ENCODE peak calls at places on chromosomes 4 and X, in ten cellular contexts. G, F, K, H, Y, C, S, Q, J and I are unnamed samples.

GRCh38 chr4:113908829-113909228 is 70.6 kb downstream of the ARSJ start:
- DNase-seq in F (no peak), J (no peak), Y (no peak), G (no peak), K (no peak), C (no peak), Q (no peak), H (no peak), S (no peak), I (no peak)

GRCh38 chr4:170400346-170400745 is 310.6 kb upstream of the AADAT start:
- DNase-seq in S (no peak), K (no peak), Q (no peak), J (no peak), Y (no peak), H (no peak), G (no peak), F (no peak), C (no peak), I (no peak)

GRCh38 chr4:83197555-83198235 is 83.2 kb upstream of the PLAC8 start:
- DNase-seq in C (no peak), G (no peak), S (no peak), F (no peak), J (no peak), Q (no peak), Y (no peak), K (peak), H (no peak), I (peak)

GRCh38 chr4:153634737-153635353 is 49.2 kb upstream of the TLR2 start:
- DNase-seq in F (no peak), J (no peak), K (peak), H (peak), C (peak), G (no peak), Y (no peak), S (peak), Q (no peak), I (peak)

GRCh38 chr4:70711599-70711998 is 10.2 kb upstream of the RUFY3 start:
- DNase-seq in C (no peak), Q (no peak), Y (no peak), K (no peak), H (no peak), S (no peak), F (no peak), G (no peak), J (no peak), I (no peak)

GRCh38 chr4:93645120-93645519 is 183.4 kb upstream of the ATOH1 start:
- DNase-seq in C (no peak), Y (no peak), K (no peak), F (no peak), J (no peak), Q (no peak), H (no peak), G (no peak), S (no peak), I (no peak)

GRCh38 chr4:75557696-75558095 is 1.8 kb downstream of the ODAPH start:
- DNase-seq in Y (no peak), C (no peak), F (no peak), H (no peak), K (no peak), G (no peak), Q (no peak), S (no peak), J (no peak), I (no peak)

GRCh38 chr4:5750052-5750950 is 39.3 kb downstream of the EVC start:
- DNase-seq in J (peak), H (peak), S (no peak), K (peak), F (no peak), C (peak), Y (no peak), G (no peak), Q (no peak), I (peak)

GRCh38 chr4:150423074-150423473 is 158.9 kb upstream of the MAB21L2 start:
- DNase-seq in J (no peak), H (no peak), F (no peak), G (no peak), S (no peak), Y (no peak), K (no peak), C (no peak), Q (no peak), I (no peak)

GRCh38 chrX:23246001-23246400 is 88.6 kb upstream of the PTCHD1 start:
- DNase-seq in G (no peak), S (no peak), F (no peak), J (no peak), Y (peak), H (peak), K (no peak), C (peak), Q (no peak), I (peak)

GRCh38 chrX:40628506-40628905 is 5.3 kb downstream of the MPC1L start:
- DNase-seq in G (no peak), J (no peak), Y (no peak), K (peak), C (peak), H (no peak), F (no peak), Q (no peak), S (no peak), I (peak)

GRCh38 chr4:105709081-105709450 is 482 bp downstream of the GSTCD start:
- DNase-seq in G (no peak), F (no peak), S (peak), Q (no peak), C (peak), H (peak), J (no peak), Y (peak), K (peak), I (no peak)

GRCh38 chr4:70992354-70992753 is 1.1 kb upstream of the DCK start:
- DNase-seq in K (no peak), F (no peak), J (no peak), Y (peak), H (no peak), S (no peak), Q (no peak), G (no peak), C (no peak), I (no peak)

GRCh38 chr4:82639947-82640346 is 78.2 kb upstream of the TMEM150C start:
- DNase-seq in Q (no peak), J (no peak), H (no peak), G (no peak), Y (no peak), K (peak), S (no peak), C (no peak), F (no peak), I (no peak)

GRCh38 chr4:90546114-90546513 is 418.9 kb downstream of the CCSER1 start:
- DNase-seq in J (no peak), K (no peak), F (no peak), H (peak), C (no peak), S (peak), G (peak), Q (no peak), Y (peak), I (peak)

GRCh38 chr4:57137261-57137660 is 27.1 kb upstream of the IGFBP7 start:
- DNase-seq in G (no peak), H (peak), F (no peak), J (no peak), K (no peak), C (no peak), S (no peak), Q (no peak), Y (no peak), I (peak)

GRCh38 chr4:166282081-166282770 is 409.2 kb downstream of the TLL1 start:
- DNase-seq in G (no peak), C (no peak), S (no peak), F (no peak), K (no peak), J (no peak), Y (peak), Q (no peak), H (no peak), I (peak)

GRCh38 chr4:95362066-95362465 is 186.7 kb downstream of the UNC5C start:
- DNase-seq in J (no peak), C (no peak), S (no peak), Q (no peak), F (no peak), H (no peak), Y (no peak), K (no peak), G (no peak), I (no peak)

GRCh38 chrX:68851082-68851481 is 22.3 kb downstream of the EFNB1 start:
- DNase-seq in K (no peak), Y (no peak), J (no peak), C (no peak), S (no peak), Q (no peak), F (no peak), G (no peak), H (no peak), I (no peak)

GRCh38 chr4:121072080-121072835 is at the start of gene NDNF:
- DNase-seq in F (peak), K (peak), G (no peak), S (peak), H (peak), J (no peak), Q (peak), C (peak), Y (no peak), I (peak)

GRCh38 chr4:76373919-76374552 is 46.9 kb downstream of the CCDC158 start:
- DNase-seq in F (no peak), Y (peak), Q (no peak), S (no peak), K (peak), C (peak), H (peak), J (no peak), G (no peak), I (peak)

GRCh38 chr4:170931326-170931725 is 841.6 kb upstream of the AADAT start:
- DNase-seq in G (no peak), Q (no peak), Y (no peak), S (no peak), J (peak), K (no peak), H (peak), F (no peak), C (no peak), I (no peak)

GRCh38 chr4:2093265-2093664 is 34.1 kb downstream of the NAT8L start:
- DNase-seq in K (no peak), Q (no peak), Y (no peak), J (no peak), H (no peak), C (no peak), G (no peak), S (no peak), F (no peak), I (no peak)

GRCh38 chr4:176988226-176988625 is 195.5 kb upstream of the VEGFC start:
- DNase-seq in F (no peak), Y (peak), H (peak), Q (no peak), C (peak), J (peak), G (peak), K (peak), S (peak), I (peak)

GRCh38 chr4:86791126-86791525 is 58.1 kb downstream of the SLC10A6 start:
- DNase-seq in H (no peak), Q (no peak), G (no peak), K (no peak), Y (no peak), C (no peak), F (no peak), J (no peak), S (no peak), I (no peak)
- TF ChIP-seq CTCF in H (no peak), Q (no peak), G (no peak), K (no peak), Y (no peak), C (no peak), F (no peak), J (no peak), S (no peak), I (no peak)

GRCh38 chr4:100849319-100849718 is 331.5 kb upstream of the EMCN start:
- DNase-seq in G (no peak), Y (no peak), Q (no peak), F (no peak), K (no peak), H (no peak), S (no peak), J (no peak), C (no peak), I (no peak)
- TF ChIP-seq CTCF in G (no peak), Y (no peak), Q (no peak), F (no peak), K (no peak), H (no peak), S (no peak), J (no peak), C (no peak), I (no peak)

DNA sequence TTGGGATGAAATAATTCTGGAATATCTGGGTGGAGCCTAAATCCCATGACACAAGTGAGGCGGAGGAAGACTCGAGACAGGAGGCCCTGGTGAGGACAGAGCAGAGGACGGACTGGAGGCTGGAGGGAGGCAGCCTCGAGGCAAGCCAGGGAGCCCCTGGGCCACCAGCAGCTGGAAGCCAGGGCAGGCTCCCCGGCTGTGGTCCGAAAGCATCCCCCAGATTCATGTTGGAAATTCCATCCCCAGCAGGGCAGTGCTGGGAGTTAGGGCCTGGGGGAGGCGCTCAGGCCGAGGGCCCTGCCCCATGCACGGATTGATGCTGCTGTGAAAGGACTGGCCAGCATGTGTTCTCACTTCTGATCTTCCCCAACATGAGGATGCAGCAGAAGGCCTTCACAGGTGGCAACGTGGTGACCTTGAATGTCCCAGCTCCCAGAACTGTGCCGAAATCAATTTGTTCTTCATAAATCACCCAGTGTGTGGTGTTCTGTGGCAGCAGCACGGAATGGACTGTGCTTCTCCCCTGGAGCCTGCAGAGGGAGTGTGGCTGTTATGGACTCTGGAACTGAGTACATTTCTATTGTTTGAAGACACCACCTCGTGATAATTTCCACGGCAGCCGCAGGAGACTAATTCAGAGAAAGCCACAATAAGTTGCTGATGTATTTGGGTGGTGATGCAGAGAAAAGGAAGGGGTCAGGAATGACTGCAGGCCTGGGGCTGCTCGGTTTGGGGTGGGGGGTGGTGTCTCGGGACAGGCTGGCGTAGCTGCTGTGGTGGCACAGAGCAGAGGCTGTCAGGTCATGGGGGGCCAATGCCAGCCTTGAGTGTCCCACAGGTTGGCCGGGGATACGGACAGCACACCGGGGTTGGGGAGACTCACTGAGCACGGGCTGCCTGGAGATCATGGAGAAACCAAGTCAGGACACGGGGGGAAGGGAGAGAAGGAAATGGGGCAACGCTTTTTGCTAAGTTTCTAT is 56.9 kb downstream of the PCGF3 start:
- DNase-seq in Y (no peak), H (peak), S (no peak), K (peak), F (no peak), J (no peak), Q (peak), G (no peak), C (no peak), I (peak)
- TF ChIP-seq CTCF in Y (peak), H (no peak), S (no peak), K (peak), F (peak), J (peak), Q (no peak), G (peak), C (peak), I (peak)

DNA sequence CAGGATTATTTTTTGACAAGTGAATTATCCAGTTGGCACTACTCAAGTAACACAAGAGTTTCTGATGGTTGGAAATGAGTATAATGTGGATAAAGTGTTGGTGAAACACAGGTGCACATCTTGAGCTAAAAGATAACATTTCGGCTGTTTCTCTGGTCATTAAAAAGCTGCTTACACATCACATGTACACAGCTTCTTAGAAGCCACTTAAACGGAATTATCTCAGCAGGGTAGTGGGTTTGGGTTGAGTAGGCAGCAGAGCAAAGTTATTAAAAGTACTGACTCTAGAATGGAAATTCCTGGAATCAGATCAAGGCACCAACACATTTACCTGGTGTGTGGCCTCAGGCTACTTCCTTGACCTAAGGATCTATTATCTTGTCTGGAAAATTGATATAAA is 55.4 kb upstream of the RASSF6 start:
- DNase-seq in C (no peak), G (no peak), K (no peak), H (no peak), F (no peak), S (no peak), Y (peak), Q (no peak), J (no peak), I (no peak)
- TF ChIP-seq CTCF in C (no peak), G (no peak), K (no peak), H (no peak), F (no peak), S (no peak), Y (no peak), Q (no peak), J (no peak), I (no peak)

DNA sequence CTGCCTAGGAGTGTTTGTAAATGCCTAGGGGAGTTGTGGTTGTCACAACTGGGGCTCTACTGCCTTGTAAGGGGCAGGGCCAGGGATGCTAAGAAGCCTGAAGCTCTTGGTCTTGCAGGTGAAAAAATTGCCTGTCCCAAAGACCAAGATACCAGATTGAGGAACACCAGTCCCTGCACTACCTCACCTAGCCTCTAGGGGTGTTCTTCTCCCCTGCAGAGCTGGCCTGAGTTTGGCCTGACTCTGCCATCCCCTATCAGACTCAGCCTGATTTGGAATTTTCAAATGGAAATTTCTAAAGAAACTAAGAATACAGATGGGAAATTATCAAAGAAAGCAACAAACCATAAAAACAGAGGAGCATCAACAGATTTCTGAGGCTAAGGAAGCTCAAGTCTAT is 90.4 kb downstream of the ZC4H2 start:
- DNase-seq in Q (no peak), F (no peak), G (no peak), H (no peak), Y (no peak), J (no peak), K (no peak), C (no peak), S (no peak), I (no peak)
- TF ChIP-seq CTCF in Q (peak), F (no peak), G (peak), H (peak), Y (peak), J (no peak), K (no peak), C (peak), S (no peak), I (peak)